ENCODE peak calls at places on chromosome 12, in nine cellular contexts. One of them, this sample, is unnamed.

GRCh38 chr12:93231938-93232337 is 145.8 kb upstream of the NUDT4 start:
- DNase-seq in NCI-H146: no peak
- DNase-seq in fibroblast of mammary gland: no peak
- DNase-seq in activated T-helper 9 cell treated with anti-CD3 and anti-CD28 coated beads, Interleukin-2, amount 50 U/mL, for 16 hours: no peak
- DNase-seq in ELR: no peak
- DNase-seq in activated T-helper 2 cell treated with anti-CD3 and anti-CD28 coated beads, Interferon-gamma antibody, Interleukin-2, Interleukin-4, amounts not matched to agents 10 μg/mL and 5 μg/mL and 100 μg/mL, durations not matched to agents 14 hours and 24 hours and 36 hours: no peak
- DNase-seq in NCI-H1694: no peak
- DNase-seq in T-helper 2 cell: no peak
- DNase-seq in nephron progenitor cell: no peak
- DNase-seq in this sample: no peak

GRCh38 chr12:2429032-2429431 is 365.7 kb upstream of the FKBP4 start:
- DNase-seq in NCI-H146: no peak
- DNase-seq in fibroblast of mammary gland: peak; percentile 53
- DNase-seq in activated T-helper 9 cell treated with anti-CD3 and anti-CD28 coated beads, Interleukin-2, amount 50 U/mL, for 16 hours: no peak
- DNase-seq in ELR: no peak
- DNase-seq in activated T-helper 2 cell treated with anti-CD3 and anti-CD28 coated beads, Interferon-gamma antibody, Interleukin-2, Interleukin-4, amounts not matched to agents 10 μg/mL and 5 μg/mL and 100 μg/mL, durations not matched to agents 14 hours and 24 hours and 36 hours: no peak
- DNase-seq in NCI-H1694: no peak
- DNase-seq in T-helper 2 cell: no peak
- DNase-seq in nephron progenitor cell: no peak
- DNase-seq in this sample: no peak

GRCh38 chr12:2855546-2855945 is 1.3 kb downstream of the TEX52 start:
- DNase-seq in NCI-H146: no peak
- DNase-seq in fibroblast of mammary gland: no peak
- DNase-seq in activated T-helper 9 cell treated with anti-CD3 and anti-CD28 coated beads, Interleukin-2, amount 50 U/mL, for 16 hours: no peak
- DNase-seq in ELR: no peak
- DNase-seq in activated T-helper 2 cell treated with anti-CD3 and anti-CD28 coated beads, Interferon-gamma antibody, Interleukin-2, Interleukin-4, amounts not matched to agents 10 μg/mL and 5 μg/mL and 100 μg/mL, durations not matched to agents 14 hours and 24 hours and 36 hours: no peak
- DNase-seq in NCI-H1694: no peak
- DNase-seq in T-helper 2 cell: no peak
- DNase-seq in nephron progenitor cell: no peak
- DNase-seq in this sample: no peak

GRCh38 chr12:66491812-66492361 is 187.0 kb downstream of the GRIP1 start:
- DNase-seq in NCI-H146: no peak
- DNase-seq in fibroblast of mammary gland: no peak
- DNase-seq in activated T-helper 9 cell treated with anti-CD3 and anti-CD28 coated beads, Interleukin-2, amount 50 U/mL, for 16 hours: no peak
- DNase-seq in ELR: no peak
- DNase-seq in activated T-helper 2 cell treated with anti-CD3 and anti-CD28 coated beads, Interferon-gamma antibody, Interleukin-2, Interleukin-4, amounts not matched to agents 10 μg/mL and 5 μg/mL and 100 μg/mL, durations not matched to agents 14 hours and 24 hours and 36 hours: no peak
- DNase-seq in NCI-H1694: no peak
- DNase-seq in T-helper 2 cell: no peak
- DNase-seq in nephron progenitor cell: no peak
- DNase-seq in this sample: no peak

GRCh38 chr12:58413794-58414193 is 472.4 kb downstream of the ATP23 start:
- DNase-seq in NCI-H146: no peak
- DNase-seq in fibroblast of mammary gland: peak; percentile 81
- DNase-seq in activated T-helper 9 cell treated with anti-CD3 and anti-CD28 coated beads, Interleukin-2, amount 50 U/mL, for 16 hours: no peak
- DNase-seq in ELR: peak; percentile 89
- DNase-seq in activated T-helper 2 cell treated with anti-CD3 and anti-CD28 coated beads, Interferon-gamma antibody, Interleukin-2, Interleukin-4, amounts not matched to agents 10 μg/mL and 5 μg/mL and 100 μg/mL, durations not matched to agents 14 hours and 24 hours and 36 hours: no peak
- DNase-seq in NCI-H1694: no peak
- DNase-seq in T-helper 2 cell: no peak
- DNase-seq in nephron progenitor cell: no peak
- DNase-seq in this sample: no peak

GRCh38 chr12:68825569-68826217 is 17.7 kb downstream of the MDM2 start:
- DNase-seq in NCI-H146: no peak
- DNase-seq in fibroblast of mammary gland: no peak
- DNase-seq in activated T-helper 9 cell treated with anti-CD3 and anti-CD28 coated beads, Interleukin-2, amount 50 U/mL, for 16 hours: no peak
- DNase-seq in ELR: peak; percentile 60
- DNase-seq in activated T-helper 2 cell treated with anti-CD3 and anti-CD28 coated beads, Interferon-gamma antibody, Interleukin-2, Interleukin-4, amounts not matched to agents 10 μg/mL and 5 μg/mL and 100 μg/mL, durations not matched to agents 14 hours and 24 hours and 36 hours: no peak
- DNase-seq in NCI-H1694: no peak
- DNase-seq in T-helper 2 cell: no peak
- DNase-seq in nephron progenitor cell: no peak
- DNase-seq in this sample: peak; percentile 42

GRCh38 chr12:91017511-91018263 is 12.9 kb upstream of the EPYC start:
- DNase-seq in NCI-H146: no peak
- DNase-seq in fibroblast of mammary gland: no peak
- DNase-seq in activated T-helper 9 cell treated with anti-CD3 and anti-CD28 coated beads, Interleukin-2, amount 50 U/mL, for 16 hours: no peak
- DNase-seq in ELR: no peak
- DNase-seq in activated T-helper 2 cell treated with anti-CD3 and anti-CD28 coated beads, Interferon-gamma antibody, Interleukin-2, Interleukin-4, amounts not matched to agents 10 μg/mL and 5 μg/mL and 100 μg/mL, durations not matched to agents 14 hours and 24 hours and 36 hours: no peak
- DNase-seq in NCI-H1694: no peak
- DNase-seq in T-helper 2 cell: no peak
- DNase-seq in nephron progenitor cell: no peak
- DNase-seq in this sample: no peak

GRCh38 chr12:7100239-7100638 is 8.0 kb upstream of the C1R start:
- DNase-seq in NCI-H146: peak; percentile 88
- DNase-seq in fibroblast of mammary gland: no peak
- DNase-seq in activated T-helper 9 cell treated with anti-CD3 and anti-CD28 coated beads, Interleukin-2, amount 50 U/mL, for 16 hours: no peak
- DNase-seq in ELR: no peak
- DNase-seq in activated T-helper 2 cell treated with anti-CD3 and anti-CD28 coated beads, Interferon-gamma antibody, Interleukin-2, Interleukin-4, amounts not matched to agents 10 μg/mL and 5 μg/mL and 100 μg/mL, durations not matched to agents 14 hours and 24 hours and 36 hours: no peak
- DNase-seq in NCI-H1694: no peak
- DNase-seq in T-helper 2 cell: no peak
- DNase-seq in nephron progenitor cell: no peak
- DNase-seq in this sample: no peak

GRCh38 chr12:127489055-127489454 is 777.9 kb upstream of the TMEM132C start:
- DNase-seq in NCI-H146: no peak
- DNase-seq in fibroblast of mammary gland: no peak
- DNase-seq in activated T-helper 9 cell treated with anti-CD3 and anti-CD28 coated beads, Interleukin-2, amount 50 U/mL, for 16 hours: no peak
- DNase-seq in ELR: no peak
- DNase-seq in activated T-helper 2 cell treated with anti-CD3 and anti-CD28 coated beads, Interferon-gamma antibody, Interleukin-2, Interleukin-4, amounts not matched to agents 10 μg/mL and 5 μg/mL and 100 μg/mL, durations not matched to agents 14 hours and 24 hours and 36 hours: no peak
- DNase-seq in NCI-H1694: no peak
- DNase-seq in T-helper 2 cell: no peak
- DNase-seq in nephron progenitor cell: no peak
- DNase-seq in this sample: no peak

GRCh38 chr12:23399402-23399933 is 550.0 kb downstream of the SOX5 start:
- DNase-seq in NCI-H146: no peak
- DNase-seq in fibroblast of mammary gland: no peak
- DNase-seq in activated T-helper 9 cell treated with anti-CD3 and anti-CD28 coated beads, Interleukin-2, amount 50 U/mL, for 16 hours: no peak
- DNase-seq in ELR: no peak
- DNase-seq in activated T-helper 2 cell treated with anti-CD3 and anti-CD28 coated beads, Interferon-gamma antibody, Interleukin-2, Interleukin-4, amounts not matched to agents 10 μg/mL and 5 μg/mL and 100 μg/mL, durations not matched to agents 14 hours and 24 hours and 36 hours: no peak
- DNase-seq in NCI-H1694: no peak
- DNase-seq in T-helper 2 cell: no peak
- DNase-seq in nephron progenitor cell: no peak
- DNase-seq in this sample: no peak

GRCh38 chr12:96416033-96416790 is 16.0 kb upstream of the CDK17 start:
- DNase-seq in NCI-H146: no peak
- DNase-seq in fibroblast of mammary gland: peak; percentile 100
- DNase-seq in activated T-helper 9 cell treated with anti-CD3 and anti-CD28 coated beads, Interleukin-2, amount 50 U/mL, for 16 hours: no peak
- DNase-seq in ELR: peak; percentile 96
- DNase-seq in activated T-helper 2 cell treated with anti-CD3 and anti-CD28 coated beads, Interferon-gamma antibody, Interleukin-2, Interleukin-4, amounts not matched to agents 10 μg/mL and 5 μg/mL and 100 μg/mL, durations not matched to agents 14 hours and 24 hours and 36 hours: no peak
- DNase-seq in NCI-H1694: no peak
- DNase-seq in T-helper 2 cell: no peak
- DNase-seq in nephron progenitor cell: no peak
- DNase-seq in this sample: no peak

GRCh38 chr12:168763-169525 is 45.0 kb downstream of the SLC6A12 start:
- DNase-seq in NCI-H146: no peak
- DNase-seq in fibroblast of mammary gland: no peak
- DNase-seq in activated T-helper 9 cell treated with anti-CD3 and anti-CD28 coated beads, Interleukin-2, amount 50 U/mL, for 16 hours: no peak
- DNase-seq in ELR: peak; percentile 22
- DNase-seq in activated T-helper 2 cell treated with anti-CD3 and anti-CD28 coated beads, Interferon-gamma antibody, Interleukin-2, Interleukin-4, amounts not matched to agents 10 μg/mL and 5 μg/mL and 100 μg/mL, durations not matched to agents 14 hours and 24 hours and 36 hours: no peak
- DNase-seq in NCI-H1694: no peak
- DNase-seq in T-helper 2 cell: no peak
- DNase-seq in nephron progenitor cell: no peak
- DNase-seq in this sample: no peak

GRCh38 chr12:122094735-122095561 is 16.4 kb downstream of the MLXIP start:
- DNase-seq in NCI-H146: no peak
- DNase-seq in fibroblast of mammary gland: peak; percentile 46
- DNase-seq in activated T-helper 9 cell treated with anti-CD3 and anti-CD28 coated beads, Interleukin-2, amount 50 U/mL, for 16 hours: no peak
- DNase-seq in ELR: peak; percentile 52
- DNase-seq in activated T-helper 2 cell treated with anti-CD3 and anti-CD28 coated beads, Interferon-gamma antibody, Interleukin-2, Interleukin-4, amounts not matched to agents 10 μg/mL and 5 μg/mL and 100 μg/mL, durations not matched to agents 14 hours and 24 hours and 36 hours: no peak
- DNase-seq in NCI-H1694: no peak
- DNase-seq in T-helper 2 cell: peak; percentile 50
- DNase-seq in nephron progenitor cell: no peak
- DNase-seq in this sample: no peak

GRCh38 chr12:3054993-3055711 is 22.0 kb upstream of the TSPAN9 start:
- DNase-seq in NCI-H146: no peak
- DNase-seq in fibroblast of mammary gland: peak; percentile 33
- DNase-seq in activated T-helper 9 cell treated with anti-CD3 and anti-CD28 coated beads, Interleukin-2, amount 50 U/mL, for 16 hours: no peak
- DNase-seq in ELR: no peak
- DNase-seq in activated T-helper 2 cell treated with anti-CD3 and anti-CD28 coated beads, Interferon-gamma antibody, Interleukin-2, Interleukin-4, amounts not matched to agents 10 μg/mL and 5 μg/mL and 100 μg/mL, durations not matched to agents 14 hours and 24 hours and 36 hours: no peak
- DNase-seq in NCI-H1694: no peak
- DNase-seq in T-helper 2 cell: no peak
- DNase-seq in nephron progenitor cell: no peak
- DNase-seq in this sample: no peak

GRCh38 chr12:123050331-123050809 is 69.9 kb downstream of the ARL6IP4 start:
- DNase-seq in NCI-H146: no peak
- DNase-seq in fibroblast of mammary gland: peak; percentile 68
- DNase-seq in activated T-helper 9 cell treated with anti-CD3 and anti-CD28 coated beads, Interleukin-2, amount 50 U/mL, for 16 hours: no peak
- DNase-seq in ELR: peak; percentile 79
- DNase-seq in activated T-helper 2 cell treated with anti-CD3 and anti-CD28 coated beads, Interferon-gamma antibody, Interleukin-2, Interleukin-4, amounts not matched to agents 10 μg/mL and 5 μg/mL and 100 μg/mL, durations not matched to agents 14 hours and 24 hours and 36 hours: no peak
- DNase-seq in NCI-H1694: no peak
- DNase-seq in T-helper 2 cell: no peak
- DNase-seq in nephron progenitor cell: no peak
- DNase-seq in this sample: no peak

GRCh38 chr12:100646896-100647295 is 73.4 kb downstream of the GAS2L3 start:
- DNase-seq in NCI-H146: no peak
- DNase-seq in fibroblast of mammary gland: no peak
- DNase-seq in activated T-helper 9 cell treated with anti-CD3 and anti-CD28 coated beads, Interleukin-2, amount 50 U/mL, for 16 hours: no peak
- DNase-seq in ELR: no peak
- DNase-seq in activated T-helper 2 cell treated with anti-CD3 and anti-CD28 coated beads, Interferon-gamma antibody, Interleukin-2, Interleukin-4, amounts not matched to agents 10 μg/mL and 5 μg/mL and 100 μg/mL, durations not matched to agents 14 hours and 24 hours and 36 hours: no peak
- DNase-seq in NCI-H1694: no peak
- DNase-seq in T-helper 2 cell: no peak
- DNase-seq in nephron progenitor cell: no peak
- DNase-seq in this sample: no peak

GRCh38 chr12:88600272-88600671 is 20.0 kb upstream of the KITLG start:
- DNase-seq in NCI-H146: no peak
- DNase-seq in fibroblast of mammary gland: peak; percentile 93
- DNase-seq in activated T-helper 9 cell treated with anti-CD3 and anti-CD28 coated beads, Interleukin-2, amount 50 U/mL, for 16 hours: no peak
- DNase-seq in ELR: peak; percentile 91
- DNase-seq in activated T-helper 2 cell treated with anti-CD3 and anti-CD28 coated beads, Interferon-gamma antibody, Interleukin-2, Interleukin-4, amounts not matched to agents 10 μg/mL and 5 μg/mL and 100 μg/mL, durations not matched to agents 14 hours and 24 hours and 36 hours: no peak
- DNase-seq in NCI-H1694: no peak
- DNase-seq in T-helper 2 cell: no peak
- DNase-seq in nephron progenitor cell: no peak
- DNase-seq in this sample: no peak

GRCh38 chr12:13210022-13210539 is 13.6 kb downstream of the EMP1 start:
- DNase-seq in NCI-H146: no peak
- DNase-seq in fibroblast of mammary gland: no peak
- DNase-seq in activated T-helper 9 cell treated with anti-CD3 and anti-CD28 coated beads, Interleukin-2, amount 50 U/mL, for 16 hours: no peak
- DNase-seq in ELR: no peak
- DNase-seq in activated T-helper 2 cell treated with anti-CD3 and anti-CD28 coated beads, Interferon-gamma antibody, Interleukin-2, Interleukin-4, amounts not matched to agents 10 μg/mL and 5 μg/mL and 100 μg/mL, durations not matched to agents 14 hours and 24 hours and 36 hours: no peak
- DNase-seq in NCI-H1694: no peak
- DNase-seq in T-helper 2 cell: no peak
- DNase-seq in nephron progenitor cell: no peak
- DNase-seq in this sample: no peak

GRCh38 chr12:53290661-53291060 is 4.7 kb upstream of the PFDN5 start:
- DNase-seq in NCI-H146: no peak
- DNase-seq in fibroblast of mammary gland: peak; percentile 53
- DNase-seq in activated T-helper 9 cell treated with anti-CD3 and anti-CD28 coated beads, Interleukin-2, amount 50 U/mL, for 16 hours: no peak
- DNase-seq in ELR: peak; percentile 56
- DNase-seq in activated T-helper 2 cell treated with anti-CD3 and anti-CD28 coated beads, Interferon-gamma antibody, Interleukin-2, Interleukin-4, amounts not matched to agents 10 μg/mL and 5 μg/mL and 100 μg/mL, durations not matched to agents 14 hours and 24 hours and 36 hours: no peak
- DNase-seq in NCI-H1694: no peak
- DNase-seq in T-helper 2 cell: no peak
- DNase-seq in nephron progenitor cell: no peak
- DNase-seq in this sample: no peak

GRCh38 chr12:70190252-70191010 is 52.8 kb upstream of the CNOT2 start:
- DNase-seq in NCI-H146: no peak
- DNase-seq in fibroblast of mammary gland: peak; percentile 40
- DNase-seq in activated T-helper 9 cell treated with anti-CD3 and anti-CD28 coated beads, Interleukin-2, amount 50 U/mL, for 16 hours: no peak
- DNase-seq in ELR: peak; percentile 52
- DNase-seq in activated T-helper 2 cell treated with anti-CD3 and anti-CD28 coated beads, Interferon-gamma antibody, Interleukin-2, Interleukin-4, amounts not matched to agents 10 μg/mL and 5 μg/mL and 100 μg/mL, durations not matched to agents 14 hours and 24 hours and 36 hours: no peak
- DNase-seq in NCI-H1694: no peak
- DNase-seq in T-helper 2 cell: no peak
- DNase-seq in nephron progenitor cell: no peak
- DNase-seq in this sample: no peak

GRCh38 chr12:69821441-69822204 is 3.4 kb upstream of the MYRFL start:
- DNase-seq in NCI-H146: no peak
- DNase-seq in fibroblast of mammary gland: peak; percentile 78
- DNase-seq in activated T-helper 9 cell treated with anti-CD3 and anti-CD28 coated beads, Interleukin-2, amount 50 U/mL, for 16 hours: no peak
- DNase-seq in ELR: peak; percentile 78
- DNase-seq in activated T-helper 2 cell treated with anti-CD3 and anti-CD28 coated beads, Interferon-gamma antibody, Interleukin-2, Interleukin-4, amounts not matched to agents 10 μg/mL and 5 μg/mL and 100 μg/mL, durations not matched to agents 14 hours and 24 hours and 36 hours: no peak
- DNase-seq in NCI-H1694: no peak
- DNase-seq in T-helper 2 cell: no peak
- DNase-seq in nephron progenitor cell: no peak
- DNase-seq in this sample: no peak

GRCh38 chr12:90773526-90773925 is 181.4 kb downstream of the CCER1 start:
- DNase-seq in NCI-H146: no peak
- DNase-seq in fibroblast of mammary gland: peak; percentile 4
- DNase-seq in activated T-helper 9 cell treated with anti-CD3 and anti-CD28 coated beads, Interleukin-2, amount 50 U/mL, for 16 hours: no peak
- DNase-seq in ELR: no peak
- DNase-seq in activated T-helper 2 cell treated with anti-CD3 and anti-CD28 coated beads, Interferon-gamma antibody, Interleukin-2, Interleukin-4, amounts not matched to agents 10 μg/mL and 5 μg/mL and 100 μg/mL, durations not matched to agents 14 hours and 24 hours and 36 hours: no peak
- DNase-seq in NCI-H1694: no peak
- DNase-seq in T-helper 2 cell: no peak
- DNase-seq in nephron progenitor cell: no peak
- DNase-seq in this sample: no peak

GRCh38 chr12:12216349-12217017 is 50.4 kb downstream of the LRP6 start:
- DNase-seq in NCI-H146: no peak
- DNase-seq in fibroblast of mammary gland: no peak
- DNase-seq in activated T-helper 9 cell treated with anti-CD3 and anti-CD28 coated beads, Interleukin-2, amount 50 U/mL, for 16 hours: no peak
- DNase-seq in ELR: no peak
- DNase-seq in activated T-helper 2 cell treated with anti-CD3 and anti-CD28 coated beads, Interferon-gamma antibody, Interleukin-2, Interleukin-4, amounts not matched to agents 10 μg/mL and 5 μg/mL and 100 μg/mL, durations not matched to agents 14 hours and 24 hours and 36 hours: no peak
- DNase-seq in NCI-H1694: no peak
- DNase-seq in T-helper 2 cell: no peak
- DNase-seq in nephron progenitor cell: no peak
- DNase-seq in this sample: no peak

GRCh38 chr12:27434673-27435565 is 11.6 kb upstream of the SMCO2 start:
- DNase-seq in NCI-H146: no peak
- DNase-seq in fibroblast of mammary gland: peak; percentile 10
- DNase-seq in activated T-helper 9 cell treated with anti-CD3 and anti-CD28 coated beads, Interleukin-2, amount 50 U/mL, for 16 hours: no peak
- DNase-seq in ELR: peak; percentile 33
- DNase-seq in activated T-helper 2 cell treated with anti-CD3 and anti-CD28 coated beads, Interferon-gamma antibody, Interleukin-2, Interleukin-4, amounts not matched to agents 10 μg/mL and 5 μg/mL and 100 μg/mL, durations not matched to agents 14 hours and 24 hours and 36 hours: no peak
- DNase-seq in NCI-H1694: no peak
- DNase-seq in T-helper 2 cell: peak; percentile 64
- DNase-seq in nephron progenitor cell: peak; percentile 21
- DNase-seq in this sample: no peak

GRCh38 chr12:1916396-1917171 is 1.9 kb downstream of the CACNA2D4 start:
- DNase-seq in NCI-H146: no peak
- DNase-seq in fibroblast of mammary gland: no peak
- DNase-seq in activated T-helper 9 cell treated with anti-CD3 and anti-CD28 coated beads, Interleukin-2, amount 50 U/mL, for 16 hours: no peak
- DNase-seq in ELR: no peak
- DNase-seq in activated T-helper 2 cell treated with anti-CD3 and anti-CD28 coated beads, Interferon-gamma antibody, Interleukin-2, Interleukin-4, amounts not matched to agents 10 μg/mL and 5 μg/mL and 100 μg/mL, durations not matched to agents 14 hours and 24 hours and 36 hours: no peak
- DNase-seq in NCI-H1694: peak; percentile 81
- DNase-seq in T-helper 2 cell: no peak
- DNase-seq in nephron progenitor cell: no peak
- DNase-seq in this sample: peak; percentile 41

GRCh38 chr12:118420673-118421072 is 44.3 kb downstream of the SUDS3 start:
- DNase-seq in NCI-H146: no peak
- DNase-seq in fibroblast of mammary gland: no peak
- DNase-seq in activated T-helper 9 cell treated with anti-CD3 and anti-CD28 coated beads, Interleukin-2, amount 50 U/mL, for 16 hours: no peak
- DNase-seq in ELR: no peak
- DNase-seq in activated T-helper 2 cell treated with anti-CD3 and anti-CD28 coated beads, Interferon-gamma antibody, Interleukin-2, Interleukin-4, amounts not matched to agents 10 μg/mL and 5 μg/mL and 100 μg/mL, durations not matched to agents 14 hours and 24 hours and 36 hours: no peak
- DNase-seq in NCI-H1694: no peak
- DNase-seq in T-helper 2 cell: no peak
- DNase-seq in nephron progenitor cell: no peak
- DNase-seq in this sample: no peak

GRCh38 chr12:54870617-54871016 is 16.3 kb downstream of the MUCL1 start:
- DNase-seq in NCI-H146: no peak
- DNase-seq in fibroblast of mammary gland: no peak
- DNase-seq in activated T-helper 9 cell treated with anti-CD3 and anti-CD28 coated beads, Interleukin-2, amount 50 U/mL, for 16 hours: no peak
- DNase-seq in ELR: no peak
- DNase-seq in activated T-helper 2 cell treated with anti-CD3 and anti-CD28 coated beads, Interferon-gamma antibody, Interleukin-2, Interleukin-4, amounts not matched to agents 10 μg/mL and 5 μg/mL and 100 μg/mL, durations not matched to agents 14 hours and 24 hours and 36 hours: no peak
- DNase-seq in NCI-H1694: no peak
- DNase-seq in T-helper 2 cell: no peak
- DNase-seq in nephron progenitor cell: no peak
- DNase-seq in this sample: no peak

GRCh38 chr12:123942911-123943648 is 29.6 kb downstream of the CCDC92 start:
- DNase-seq in NCI-H146: no peak
- DNase-seq in fibroblast of mammary gland: peak; percentile 71
- DNase-seq in activated T-helper 9 cell treated with anti-CD3 and anti-CD28 coated beads, Interleukin-2, amount 50 U/mL, for 16 hours: no peak
- DNase-seq in ELR: no peak
- DNase-seq in activated T-helper 2 cell treated with anti-CD3 and anti-CD28 coated beads, Interferon-gamma antibody, Interleukin-2, Interleukin-4, amounts not matched to agents 10 μg/mL and 5 μg/mL and 100 μg/mL, durations not matched to agents 14 hours and 24 hours and 36 hours: no peak
- DNase-seq in NCI-H1694: no peak
- DNase-seq in T-helper 2 cell: no peak
- DNase-seq in nephron progenitor cell: no peak
- DNase-seq in this sample: no peak

GRCh38 chr12:64404470-64405446 is 566 bp downstream of the XPOT start:
- DNase-seq in NCI-H146: peak; percentile 89
- DNase-seq in fibroblast of mammary gland: peak; percentile 67
- DNase-seq in activated T-helper 9 cell treated with anti-CD3 and anti-CD28 coated beads, Interleukin-2, amount 50 U/mL, for 16 hours: peak; percentile 69
- DNase-seq in ELR: peak; percentile 89
- DNase-seq in activated T-helper 2 cell treated with anti-CD3 and anti-CD28 coated beads, Interferon-gamma antibody, Interleukin-2, Interleukin-4, amounts not matched to agents 10 μg/mL and 5 μg/mL and 100 μg/mL, durations not matched to agents 14 hours and 24 hours and 36 hours: peak; percentile 43
- DNase-seq in NCI-H1694: peak; percentile 10
- DNase-seq in T-helper 2 cell: peak; percentile 67
- DNase-seq in nephron progenitor cell: no peak
- DNase-seq in this sample: peak; percentile 85

GRCh38 chr12:106170285-106170684 is 31.5 kb upstream of the NUAK1 start:
- DNase-seq in NCI-H146: no peak
- DNase-seq in fibroblast of mammary gland: peak; percentile 76
- DNase-seq in activated T-helper 9 cell treated with anti-CD3 and anti-CD28 coated beads, Interleukin-2, amount 50 U/mL, for 16 hours: no peak
- DNase-seq in ELR: peak; percentile 52
- DNase-seq in activated T-helper 2 cell treated with anti-CD3 and anti-CD28 coated beads, Interferon-gamma antibody, Interleukin-2, Interleukin-4, amounts not matched to agents 10 μg/mL and 5 μg/mL and 100 μg/mL, durations not matched to agents 14 hours and 24 hours and 36 hours: no peak
- DNase-seq in NCI-H1694: no peak
- DNase-seq in T-helper 2 cell: no peak
- DNase-seq in nephron progenitor cell: no peak
- DNase-seq in this sample: no peak

GRCh38 chr12:78087363-78087675 is 256.6 kb downstream of the NAV3 start:
- DNase-seq in NCI-H146: no peak
- DNase-seq in fibroblast of mammary gland: no peak
- DNase-seq in activated T-helper 9 cell treated with anti-CD3 and anti-CD28 coated beads, Interleukin-2, amount 50 U/mL, for 16 hours: no peak
- DNase-seq in ELR: no peak
- DNase-seq in activated T-helper 2 cell treated with anti-CD3 and anti-CD28 coated beads, Interferon-gamma antibody, Interleukin-2, Interleukin-4, amounts not matched to agents 10 μg/mL and 5 μg/mL and 100 μg/mL, durations not matched to agents 14 hours and 24 hours and 36 hours: no peak
- DNase-seq in NCI-H1694: no peak
- DNase-seq in T-helper 2 cell: no peak
- DNase-seq in nephron progenitor cell: no peak
- DNase-seq in this sample: no peak

This sample was measured in stimulated activated effector memory CD8-positive, alpha-beta T cell treated with anti-CD3 and anti-CD28 coated beads, Interleukin-12 subunit alpha, Interleukin-12 subunit beta, amount 100 ng/mL, for 72 hours.